ENCODE peak calls at places on chromosomes 6 and 20, in five cellular contexts. B is spleen; E is CD8-positive, alpha-beta memory T cell; D is right lobe of liver; S is bronchial epithelial cell. K is an unnamed sample.

GRCh38 chr20:36830791-36831691 is 44.9 kb upstream of the TLDC2 start:
- DNase-seq in D (no peak), E (no peak), B (peak; percentile 83), S (no peak), K (no peak)

GRCh38 chr6:6758546-6758914 is 170.0 kb downstream of the LY86 start:
- DNase-seq in D (no peak), B (no peak), E (no peak), S (no peak), K (no peak)

GRCh38 chr6:50791900-50792508 is 26.7 kb upstream of the TFAP2B start:
- DNase-seq in B (no peak), E (no peak), D (no peak), S (peak; percentile 62), K (peak; percentile 13)

GRCh38 chr20:21155268-21155667 is 29.4 kb downstream of the KIZ start:
- DNase-seq in E (no peak), D (no peak), B (no peak), S (no peak), K (no peak)

GRCh38 chr6:53483423-53484353 is 61.2 kb downstream of the GCLC start:
- DNase-seq in B (peak; percentile 83), E (no peak), S (no peak), D (peak; percentile 45), K (peak; percentile 54)

GRCh38 chr6:24307881-24308280 is 50.0 kb downstream of the DCDC2 start:
- DNase-seq in B (no peak), S (no peak), E (no peak), D (no peak), K (no peak)

GRCh38 chr20:57398231-57398821 is 7.1 kb downstream of the RBM38 start:
- DNase-seq in E (peak; percentile 97), B (peak; percentile 98), S (no peak), D (peak; percentile 49), K (peak; percentile 97)

GRCh38 chr6:6559994-6560393 is 28.5 kb upstream of the LY86 start:
- DNase-seq in S (peak; percentile 74), B (no peak), E (no peak), D (no peak), K (no peak)

GRCh38 chr20:63635431-63636141 is 8.7 kb upstream of the GMEB2 start:
- DNase-seq in D (no peak), S (no peak), E (peak; percentile 90), B (peak; percentile 95), K (no peak)

GRCh38 chr6:119620846-119621570 is 271.4 kb upstream of the MAN1A1 start:
- DNase-seq in D (no peak), E (no peak), S (peak; percentile 94), B (no peak), K (no peak)

GRCh38 chr6:154766288-154766687 is 33.1 kb downstream of the SCAF8 start:
- DNase-seq in D (no peak), B (no peak), S (no peak), E (no peak), K (no peak)

GRCh38 chr20:52529856-52530255 is 338.3 kb upstream of the ZFP64 start:
- DNase-seq in E (no peak), S (no peak), B (no peak), D (no peak), K (no peak)

GRCh38 chr6:104322849-104323248 is 536.9 kb downstream of the HACE1 start:
- DNase-seq in E (no peak), B (no peak), S (no peak), D (no peak), K (no peak)

GRCh38 chr6:157113389-157113788 is 209.9 kb downstream of the TMEM242 start:
- DNase-seq in E (no peak), D (no peak), S (no peak), B (no peak), K (no peak)

GRCh38 chr6:17225767-17226166 is 55.4 kb upstream of the RBM24 start:
- DNase-seq in D (no peak), B (no peak), E (no peak), S (no peak), K (peak; percentile 51)

GRCh38 chr6:16205377-16206144 is 32.8 kb upstream of the GMPR start:
- DNase-seq in S (no peak), B (no peak), D (no peak), E (no peak), K (peak; percentile 94)

GRCh38 chr6:11350294-11350693 is 117.8 kb upstream of the NEDD9 start:
- DNase-seq in S (peak; percentile 61), D (peak; percentile 38), E (no peak), B (no peak), K (no peak)

GRCh38 chr20:61979090-61979489 is 86.6 kb downstream of the TAF4 start:
- DNase-seq in B (peak; percentile 31), D (no peak), E (no peak), S (no peak), K (no peak)

GRCh38 chr6:29926081-29926794 is 16.1 kb upstream of the HLA-A start:
- DNase-seq in D (peak; percentile 66), S (peak; percentile 5), B (no peak), E (no peak), K (no peak)

DNA sequence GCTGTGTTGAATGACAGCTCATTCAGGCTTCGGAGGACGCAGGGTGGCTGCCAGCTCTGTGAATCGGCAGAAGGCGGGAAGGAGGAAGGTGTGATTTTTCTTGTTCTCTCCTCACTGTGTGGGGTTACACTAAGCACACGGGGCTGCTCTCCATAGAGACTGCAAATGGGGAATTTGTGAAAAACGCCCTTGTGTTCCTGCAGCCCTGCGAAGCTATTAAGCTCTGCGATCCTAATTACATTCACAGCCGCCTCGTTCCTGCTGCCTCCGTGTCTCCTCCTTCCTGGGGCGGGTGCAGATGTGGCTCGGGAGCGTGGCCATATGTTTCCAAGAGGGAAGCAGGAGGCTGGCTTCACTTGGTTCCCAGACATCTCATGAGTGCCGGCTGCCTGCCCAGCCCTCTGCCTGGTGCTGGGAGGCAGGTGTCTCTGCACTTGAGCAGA is 124.0 kb downstream of the TOX2 start:
- DNase-seq in D (no peak), S (no peak), B (peak; percentile 61), E (no peak), K (no peak)
- H3K4me3 ChIP-seq in D (no peak overlapping the region), S (no peak overlapping the region), B (no peak overlapping the region), E (no peak overlapping the region), K (no peak overlapping the region)

GRCh38 chr6:35068644-35069043 is 72.5 kb downstream of the TCP11 start:
- DNase-seq in S (no peak), D (no peak), E (no peak), B (peak; percentile 20), K (no peak)
- H3K36me3 ChIP-seq in S (peaks cover 8% of the 10 kb centered on the region), D (peaks cover 5% of the 10 kb centered on the region), E (no peaks in the 10 kb centered on the region), B (peaks cover 92% of the 10 kb centered on the region), K (peaks cover 10% of the 10 kb centered on the region)

GRCh38 chr20:13007596-13007995 is 1.2 kb upstream of the SPTLC3 start:
- DNase-seq in S (no peak), B (no peak), E (no peak), D (no peak), K (no peak)

GRCh38 chr20:13009682-13010406 is 1.1 kb downstream of the SPTLC3 start:
- DNase-seq in B (no peak), S (peak; percentile 84), D (no peak), E (no peak), K (no peak)

GRCh38 chr20:13012886-13013285 is 4.1 kb downstream of the SPTLC3 start:
- DNase-seq in E (no peak), D (no peak), S (no peak), B (no peak), K (no peak)

GRCh38 chr20:13006825-13007224 is 1.9 kb upstream of the SPTLC3 start:
- DNase-seq in D (no peak), S (peak; percentile 91), E (no peak), B (no peak), K (no peak)

GRCh38 chr20:13008761-13009681 is at the start of gene SPTLC3:
- DNase-seq in B (no peak), D (peak; percentile 46), S (peak; percentile 58), E (no peak), K (no peak)
- H3K4me3 ChIP-seq in B (peak within 1 kb of the TSS; percentile 35), D (peak within 1 kb of the TSS; percentile 58), S (peak within 1 kb of the TSS; percentile 37), E (peak within 1 kb of the TSS; percentile 18), K (no peak within 1 kb of the TSS)

GRCh38 chr20:17949899-17950298 is 18.7 kb downstream of the SNX5 start:
- DNase-seq in B (no peak), S (no peak), D (no peak), E (no peak), K (no peak)
- H3K36me3 ChIP-seq in B (peaks cover 100% of the 10 kb centered on the region), S (peaks cover 27% of the 10 kb centered on the region), D (peaks cover 62% of the 10 kb centered on the region), E (peaks cover 91% of the 10 kb centered on the region), K (peaks cover 100% of the 10 kb centered on the region)

K was measured in SJCRH30.